ENCODE peak calls at places on chromosomes 13 and 19, in seven cellular contexts. E, A, D, T, C, R and O are unnamed samples.
A peak's percentile ranks its signal among the peaks of the same experiment; 100 is the strongest.

GRCh38 chr13:52804202-52804641 is 44.2 kb downstream of the PCDH8 start:
- DNase-seq in E (no peak), A (no peak), D (no peak), T (no peak), C (no peak), R (no peak), O (no peak)

GRCh38 chr19:18879579-18880373 is 16.2 kb downstream of the CERS1 start:
- DNase-seq in E (no peak), A (peak; percentile 50), D (no peak), T (no peak), C (no peak), R (no peak), O (no peak)

GRCh38 chr19:47414469-47414868 is 4.9 kb downstream of the MEIS3 start:
- DNase-seq in E (no peak), A (no peak), D (no peak), T (no peak), C (no peak), R (no peak), O (no peak)

GRCh38 chr19:10105241-10106099 is 692 bp upstream of the PPAN start:
- DNase-seq in E (no peak), A (no peak), D (no peak), T (no peak), C (no peak), R (no peak), O (no peak)

GRCh38 chr13:42991892-42992584 is at the start of gene EPSTI1:
- DNase-seq in E (peak; percentile 83), A (peak; percentile 81), D (peak; percentile 61), T (no peak), C (peak; percentile 68), R (peak; percentile 75), O (peak; percentile 83)

GRCh38 chr19:50519006-50519575 is 5.4 kb upstream of the ASPDH start:
- DNase-seq in E (no peak), A (peak; percentile 42), D (no peak), T (no peak), C (no peak), R (no peak), O (no peak)

GRCh38 chr13:109672545-109672944 is 113.8 kb downstream of the IRS2 start:
- DNase-seq in E (no peak), A (no peak), D (no peak), T (peak; percentile 31), C (no peak), R (no peak), O (no peak)

GRCh38 chr19:32708457-32708856 is 11.1 kb upstream of the TDRD12 start:
- DNase-seq in E (no peak), A (no peak), D (no peak), T (no peak), C (no peak), R (no peak), O (no peak)

GRCh38 chr19:1394252-1395193 is 6.8 kb downstream of the GAMT start:
- DNase-seq in E (no peak), A (no peak), D (no peak), T (no peak), C (no peak), R (no peak), O (peak; percentile 45)

GRCh38 chr19:3710265-3710812 is 2.2 kb downstream of the TJP3 start:
- DNase-seq in E (peak; percentile 34), A (peak; percentile 96), D (peak; percentile 68), T (no peak), C (peak; percentile 40), R (no peak), O (peak; percentile 89)

GRCh38 chr13:106530907-106531520 is 4.4 kb downstream of the EFNB2 start:
- DNase-seq in E (peak; percentile 31), A (no peak), D (no peak), T (no peak), C (no peak), R (no peak), O (no peak)

GRCh38 chr13:74062933-74063332 is 71.3 kb downstream of the KLF12 start:
- DNase-seq in E (peak; percentile 68), A (no peak), D (peak; percentile 66), T (no peak), C (peak; percentile 59), R (no peak), O (peak; percentile 68)

GRCh38 chr19:38728752-38729541 is 15.3 kb downstream of the CAPN12 start:
- DNase-seq in E (no peak), A (no peak), D (peak; percentile 27), T (no peak), C (peak; percentile 37), R (no peak), O (peak; percentile 38)

GRCh38 chr19:7238091-7238490 is 56.1 kb downstream of the INSR start:
- DNase-seq in E (no peak), A (no peak), D (no peak), T (no peak), C (no peak), R (no peak), O (no peak)

GRCh38 chr13:98129059-98129741 is 13.7 kb upstream of the FARP1 start:
- DNase-seq in E (peak; percentile 12), A (no peak), D (no peak), T (no peak), C (no peak), R (no peak), O (no peak)

GRCh38 chr19:34276614-34277013 is 22.3 kb downstream of the GARRE1 start:
- DNase-seq in E (no peak), A (no peak), D (no peak), T (no peak), C (no peak), R (no peak), O (no peak)

GRCh38 chr13:44259045-44260042 is 114.3 kb upstream of the SERP2 start:
- DNase-seq in E (peak; percentile 66), A (peak; percentile 68), D (no peak), T (no peak), C (peak; percentile 46), R (no peak), O (no peak)

GRCh38 chr13:35478384-35479222 is 2.1 kb upstream of the MAB21L1 start:
- DNase-seq in E (no peak), A (no peak), D (no peak), T (no peak), C (no peak), R (no peak), O (no peak)

GRCh38 chr19:18647807-18648206 is 11.0 kb downstream of the KLHL26 start:
- DNase-seq in E (no peak), A (no peak), D (no peak), T (no peak), C (no peak), R (no peak), O (no peak)

GRCh38 chr13:108830916-108831315 is 201.5 kb downstream of the MYO16 start:
- DNase-seq in E (no peak), A (no peak), D (no peak), T (no peak), C (no peak), R (no peak), O (no peak)

GRCh38 chr19:31408460-31409124 is 59.4 kb upstream of the TSHZ3 start:
- DNase-seq in E (peak; percentile 84), A (no peak), D (no peak), T (peak; percentile 77), C (peak; percentile 22), R (no peak), O (no peak)

GRCh38 chr13:48532146-48532472 is 771 bp downstream of the RCBTB2 start:
- DNase-seq in E (peak; percentile 78), A (no peak), D (no peak), T (peak; percentile 35), C (no peak), R (no peak), O (no peak)

GRCh38 chr13:37485766-37486165 is 112.8 kb downstream of the POSTN start:
- DNase-seq in E (peak; percentile 27), A (no peak), D (no peak), T (no peak), C (no peak), R (no peak), O (no peak)

GRCh38 chr13:31225180-31225579 is 25.4 kb downstream of the B3GLCT start:
- DNase-seq in E (no peak), A (no peak), D (no peak), T (no peak), C (no peak), R (no peak), O (no peak)

GRCh38 chr13:98484289-98485219 is 92.4 kb downstream of the STK24 start:
- DNase-seq in E (peak; percentile 97), A (peak; percentile 90), D (peak; percentile 51), T (peak; percentile 80), C (peak; percentile 77), R (no peak), O (peak; percentile 67)

GRCh38 chr19:359653-359925 is 15.0 kb upstream of the MIER2 start:
- DNase-seq in E (no peak), A (no peak), D (no peak), T (no peak), C (no peak), R (no peak), O (peak; percentile 12)

GRCh38 chr13:102852556-102852955 is 6.7 kb downstream of the ERCC5 start:
- DNase-seq in E (no peak), A (no peak), D (no peak), T (no peak), C (no peak), R (no peak), O (no peak)

GRCh38 chr19:19192910-19193423 is 909 bp downstream of the RFXANK start:
- DNase-seq in E (no peak), A (no peak), D (no peak), T (no peak), C (no peak), R (no peak), O (no peak)

GRCh38 chr19:8373867-8374813 is 10.2 kb downstream of the ANGPTL4 start:
- DNase-seq in E (peak; percentile 42), A (peak; percentile 42), D (no peak), T (no peak), C (no peak), R (no peak), O (peak; percentile 70)

GRCh38 chr19:17873661-17874422 is 2.1 kb downstream of the SLC5A5 start:
- DNase-seq in E (no peak), A (peak; percentile 63), D (no peak), T (no peak), C (no peak), R (peak; percentile 75), O (no peak)

GRCh38 chr13:62061751-62062150 is 646.1 kb upstream of the PCDH20 start:
- DNase-seq in E (no peak), A (no peak), D (no peak), T (no peak), C (no peak), R (no peak), O (no peak)